ENCODE peak calls at places on chromosome 12, in nine cellular contexts. One of them, this sample, is unnamed.

GRCh38 chr12:27424631-27425230 is 21.8 kb upstream of the SMCO2 start:
- DNase-seq in cardiac muscle cell: peak; percentile 50
- DNase-seq in endothelial cell: no peak
- DNase-seq in AG20443: peak; percentile 76
- DNase-seq in left cardiac atrium: no peak
- DNase-seq in activated CD8-positive, alpha-beta T cell treated with anti-CD3 and anti-CD28 coated beads, Interleukin-2, amount 10 ng/mL, durations not matched to agents 7 days and 5 days: no peak
- DNase-seq in GM20000: peak; percentile 22
- DNase-seq in suprapubic skin: no peak
- DNase-seq in left ventricle myocardium superior: no peak
- DNase-seq in this sample: peak; percentile 31

GRCh38 chr12:2292560-2292959 is 239.8 kb downstream of the CACNA1C start:
- DNase-seq in activated CD8-positive, alpha-beta T cell treated with anti-CD3 and anti-CD28 coated beads, Interleukin-2, amount 10 ng/mL, durations not matched to agents 7 days and 5 days: no peak
- DNase-seq in cardiac muscle cell: no peak
- DNase-seq in AG20443: no peak
- DNase-seq in endothelial cell: no peak
- DNase-seq in left cardiac atrium: no peak
- DNase-seq in suprapubic skin: no peak
- DNase-seq in left ventricle myocardium superior: no peak
- DNase-seq in GM20000: no peak
- DNase-seq in this sample: no peak

GRCh38 chr12:57771271-57771872 is 533 bp downstream of the METTL1 start:
- DNase-seq in left ventricle myocardium superior: peak; percentile 88
- DNase-seq in AG20443: peak; percentile 92
- DNase-seq in left cardiac atrium: peak; percentile 95
- DNase-seq in suprapubic skin: peak; percentile 94
- DNase-seq in cardiac muscle cell: peak; percentile 88
- DNase-seq in activated CD8-positive, alpha-beta T cell treated with anti-CD3 and anti-CD28 coated beads, Interleukin-2, amount 10 ng/mL, durations not matched to agents 7 days and 5 days: peak; percentile 91
- DNase-seq in endothelial cell: peak; percentile 73
- DNase-seq in GM20000: peak; percentile 90
- DNase-seq in this sample: peak; percentile 31

GRCh38 chr12:57611116-57611809 is at the start of gene ARHGEF25:
- DNase-seq in AG20443: peak; percentile 95
- DNase-seq in left ventricle myocardium superior: peak; percentile 91
- DNase-seq in left cardiac atrium: peak; percentile 83
- DNase-seq in activated CD8-positive, alpha-beta T cell treated with anti-CD3 and anti-CD28 coated beads, Interleukin-2, amount 10 ng/mL, durations not matched to agents 7 days and 5 days: peak; percentile 45
- DNase-seq in GM20000: peak; percentile 92
- DNase-seq in cardiac muscle cell: peak; percentile 78
- DNase-seq in endothelial cell: peak; percentile 60
- DNase-seq in suprapubic skin: no peak
- DNase-seq in this sample: no peak

GRCh38 chr12:19018302-19018980 is 111.1 kb upstream of the PLEKHA5 start:
- DNase-seq in cardiac muscle cell: no peak
- DNase-seq in activated CD8-positive, alpha-beta T cell treated with anti-CD3 and anti-CD28 coated beads, Interleukin-2, amount 10 ng/mL, durations not matched to agents 7 days and 5 days: no peak
- DNase-seq in endothelial cell: no peak
- DNase-seq in left cardiac atrium: no peak
- DNase-seq in suprapubic skin: no peak
- DNase-seq in left ventricle myocardium superior: no peak
- DNase-seq in GM20000: no peak
- DNase-seq in AG20443: peak; percentile 65
- DNase-seq in this sample: peak; percentile 59

GRCh38 chr12:48165089-48166031 is 8.0 kb upstream of the ASB8 start:
- DNase-seq in left ventricle myocardium superior: no peak
- DNase-seq in endothelial cell: peak; percentile 55
- DNase-seq in cardiac muscle cell: peak; percentile 70
- DNase-seq in suprapubic skin: no peak
- DNase-seq in GM20000: peak; percentile 65
- DNase-seq in left cardiac atrium: no peak
- DNase-seq in AG20443: peak; percentile 59
- DNase-seq in activated CD8-positive, alpha-beta T cell treated with anti-CD3 and anti-CD28 coated beads, Interleukin-2, amount 10 ng/mL, durations not matched to agents 7 days and 5 days: peak; percentile 73
- DNase-seq in this sample: no peak

GRCh38 chr12:102120564-102120873 is 536 bp downstream of the PARPBP start:
- DNase-seq in left ventricle myocardium superior: no peak
- DNase-seq in cardiac muscle cell: no peak
- DNase-seq in suprapubic skin: no peak
- DNase-seq in GM20000: no peak
- DNase-seq in activated CD8-positive, alpha-beta T cell treated with anti-CD3 and anti-CD28 coated beads, Interleukin-2, amount 10 ng/mL, durations not matched to agents 7 days and 5 days: no peak
- DNase-seq in left cardiac atrium: no peak
- DNase-seq in AG20443: no peak
- DNase-seq in endothelial cell: no peak
- DNase-seq in this sample: no peak

GRCh38 chr12:52906049-52906645 is 1.3 kb upstream of the KRT8 start:
- DNase-seq in suprapubic skin: no peak
- DNase-seq in left ventricle myocardium superior: no peak
- DNase-seq in endothelial cell: no peak
- DNase-seq in left cardiac atrium: no peak
- DNase-seq in cardiac muscle cell: no peak
- DNase-seq in GM20000: no peak
- DNase-seq in AG20443: no peak
- DNase-seq in activated CD8-positive, alpha-beta T cell treated with anti-CD3 and anti-CD28 coated beads, Interleukin-2, amount 10 ng/mL, durations not matched to agents 7 days and 5 days: no peak
- DNase-seq in this sample: no peak

GRCh38 chr12:103905730-103906349 is 24.4 kb upstream of the HSP90B1 start:
- DNase-seq in suprapubic skin: no peak
- DNase-seq in endothelial cell: no peak
- DNase-seq in activated CD8-positive, alpha-beta T cell treated with anti-CD3 and anti-CD28 coated beads, Interleukin-2, amount 10 ng/mL, durations not matched to agents 7 days and 5 days: no peak
- DNase-seq in AG20443: no peak
- DNase-seq in left ventricle myocardium superior: no peak
- DNase-seq in left cardiac atrium: no peak
- DNase-seq in GM20000: no peak
- DNase-seq in cardiac muscle cell: no peak
- DNase-seq in this sample: no peak

GRCh38 chr12:106978035-106978800 is 8.7 kb downstream of the MTERF2 start:
- DNase-seq in left cardiac atrium: peak; percentile 82
- DNase-seq in endothelial cell: no peak
- DNase-seq in activated CD8-positive, alpha-beta T cell treated with anti-CD3 and anti-CD28 coated beads, Interleukin-2, amount 10 ng/mL, durations not matched to agents 7 days and 5 days: no peak
- DNase-seq in cardiac muscle cell: peak; percentile 43
- DNase-seq in AG20443: peak; percentile 20
- DNase-seq in suprapubic skin: no peak
- DNase-seq in left ventricle myocardium superior: peak; percentile 74
- DNase-seq in GM20000: no peak
- DNase-seq in this sample: no peak

GRCh38 chr12:69254046-69254445 is 14.7 kb downstream of the CPSF6 start:
- DNase-seq in endothelial cell: no peak
- DNase-seq in left ventricle myocardium superior: no peak
- DNase-seq in suprapubic skin: no peak
- DNase-seq in activated CD8-positive, alpha-beta T cell treated with anti-CD3 and anti-CD28 coated beads, Interleukin-2, amount 10 ng/mL, durations not matched to agents 7 days and 5 days: no peak
- DNase-seq in left cardiac atrium: no peak
- DNase-seq in GM20000: peak; percentile 36
- DNase-seq in AG20443: peak; percentile 26
- DNase-seq in cardiac muscle cell: peak; percentile 59
- DNase-seq in this sample: no peak